ENCODE peak calls at places on chromosome 3, in ten cellular contexts. U is heart left ventricle; J is IMR-90; H is GM12891; A is astrocyte of the hippocampus; X is mesenchymal stem cell; W is stimulated activated CD4-positive, alpha-beta T cell treated with anti-CD3 and anti-CD28 coated beads, TNF-alpha, amount 100 ng/mL, for 24 hours; Z is AG04450; F is RWPE1; O is Kasumi-1. V is an unnamed sample.

GRCh38 chr3:14846481-14846880 is 27.7 kb downstream of the FGD5 start:
- DNase-seq in X (no peak), W (no peak), Z (no peak), U (no peak), A (no peak), O (no peak), H (no peak), J (no peak), F (no peak), V (no peak)

GRCh38 chr3:183924956-183925355 is 40.3 kb upstream of the PARL start:
- DNase-seq in W (no peak), H (no peak), J (peak), F (peak), O (no peak), Z (peak), U (no peak), A (peak), X (peak), V (no peak)

GRCh38 chr3:35781558-35781957 is 142.2 kb downstream of the ARPP21 start:
- DNase-seq in X (no peak), U (no peak), H (no peak), W (no peak), J (no peak), A (no peak), F (no peak), O (no peak), Z (no peak), V (no peak)

GRCh38 chr3:136518102-136518501 is 234.1 kb downstream of the STAG1 start:
- DNase-seq in H (no peak), U (no peak), O (no peak), F (no peak), Z (no peak), A (no peak), W (no peak), X (no peak), J (no peak), V (no peak)

GRCh38 chr3:32816439-32817194 is 1.2 kb upstream of the TRIM71 start:
- DNase-seq in J (no peak), A (peak), O (peak), H (peak), W (no peak), Z (no peak), U (no peak), F (no peak), X (peak), V (no peak)

GRCh38 chr3:25289663-25290062 is 138.4 kb upstream of the RARB start:
- DNase-seq in F (no peak), Z (no peak), X (peak), O (no peak), A (peak), W (no peak), U (no peak), J (no peak), H (no peak), V (no peak)

GRCh38 chr3:149547413-149547812 is 72.9 kb downstream of the TM4SF4 start:
- DNase-seq in U (peak), A (peak), W (no peak), X (no peak), O (no peak), Z (no peak), F (no peak), J (peak), H (no peak), V (no peak)

GRCh38 chr3:31188112-31188511 is 293.7 kb upstream of the GADL1 start:
- DNase-seq in H (no peak), W (no peak), X (no peak), U (no peak), F (no peak), A (peak), Z (no peak), O (no peak), J (no peak), V (no peak)

GRCh38 chr3:14275962-14276909 is 97.6 kb downstream of the LSM3 start:
- DNase-seq in W (no peak), X (no peak), F (no peak), J (no peak), H (no peak), Z (no peak), A (no peak), U (no peak), O (no peak), V (no peak)

GRCh38 chr3:192637803-192638202 is 89.5 kb downstream of the FGF12 start:
- DNase-seq in H (no peak), W (no peak), A (no peak), O (no peak), F (no peak), J (no peak), X (no peak), Z (no peak), U (no peak), V (no peak)

GRCh38 chr3:130014526-130014925 is 40.0 kb downstream of the TRH start:
- DNase-seq in U (no peak), O (no peak), X (no peak), W (no peak), F (no peak), A (peak), Z (peak), H (no peak), J (peak), V (no peak)

GRCh38 chr3:39447637-39448483 is 19.6 kb upstream of the MOBP start:
- DNase-seq in Z (peak), A (peak), O (peak), W (peak), J (peak), F (peak), U (peak), X (peak), H (peak), V (peak)

GRCh38 chr3:114939920-114940319 is 207.2 kb downstream of the ZBTB20 start:
- DNase-seq in F (no peak), Z (no peak), J (no peak), O (no peak), A (no peak), H (no peak), U (no peak), W (no peak), X (no peak), V (no peak)

GRCh38 chr3:183117046-183117445 is 17.8 kb upstream of the MCCC1 start:
- DNase-seq in A (no peak), O (no peak), F (no peak), H (no peak), Z (no peak), X (no peak), J (no peak), U (no peak), W (no peak), V (no peak)

GRCh38 chr3:168476360-168476980 is 380.7 kb upstream of the GOLIM4 start:
- DNase-seq in H (no peak), O (no peak), Z (no peak), X (no peak), W (no peak), J (no peak), U (no peak), F (no peak), A (no peak), V (no peak)

GRCh38 chr3:51681453-51681852 is 10.4 kb downstream of the TEX264 start:
- DNase-seq in F (peak), U (no peak), A (no peak), H (no peak), J (peak), Z (no peak), X (no peak), O (peak), W (no peak), V (peak)

GRCh38 chr3:127153506-127153815 is 39.5 kb upstream of the PRR23E start:
- DNase-seq in Z (no peak), U (no peak), H (no peak), J (no peak), W (no peak), O (no peak), F (no peak), X (no peak), A (no peak), V (no peak)

GRCh38 chr3:161149529-161149928 is 44.4 kb upstream of the B3GALNT1 start:
- DNase-seq in A (peak), X (peak), J (no peak), Z (no peak), W (no peak), F (no peak), O (no peak), U (no peak), H (no peak), V (no peak)

GRCh38 chr3:129063841-129064482 is 3.4 kb downstream of the GP9 start:
- DNase-seq in H (no peak), U (no peak), X (no peak), J (no peak), F (no peak), A (no peak), W (no peak), Z (no peak), O (no peak), V (no peak)

GRCh38 chr3:117399311-117400068 is 689.9 kb downstream of the TUSC7 start:
- DNase-seq in F (no peak), O (no peak), U (no peak), Z (peak), H (no peak), W (no peak), X (peak), J (peak), A (peak), V (no peak)

GRCh38 chr3:65811917-65812316 is 226.8 kb downstream of the MAGI1 start:
- DNase-seq in O (no peak), F (no peak), U (no peak), J (peak), H (no peak), X (no peak), A (peak), Z (no peak), W (no peak), V (no peak)

GRCh38 chr3:46843508-46843907 is 19.7 kb downstream of the MYL3 start:
- DNase-seq in J (no peak), F (no peak), X (no peak), A (no peak), H (no peak), U (no peak), O (no peak), Z (no peak), W (no peak), V (no peak)

GRCh38 chr3:111781561-111782446 is 77.3 kb upstream of the PHLDB2 start:
- DNase-seq in A (peak), Z (no peak), J (no peak), O (no peak), F (no peak), W (no peak), H (no peak), U (no peak), X (no peak), V (no peak)

V was measured in CMK.